ENCODE peak calls at places on chromosomes 16 and 17, in nine cellular contexts. One of them, this sample, is unnamed.

GRCh38 chr17:33113281-33114010 is 121.8 kb downstream of the SPACA3 start:
- DNase-seq in sigmoid colon: no peak
- DNase-seq in cardiac muscle cell: no peak
- DNase-seq in left ventricle myocardium inferior: no peak
- DNase-seq in nephron progenitor cell: no peak
- DNase-seq in Calu3: no peak
- DNase-seq in tibial artery: no peak
- DNase-seq in fibroblast of mammary gland: peak; percentile 51
- DNase-seq in CD4-positive, alpha-beta T cell: no peak
- DNase-seq in this sample: peak; percentile 8

GRCh38 chr16:53523971-53524548 is 21.1 kb upstream of the AKTIP start:
- DNase-seq in Calu3: no peak
- DNase-seq in sigmoid colon: no peak
- DNase-seq in tibial artery: no peak
- DNase-seq in CD4-positive, alpha-beta T cell: no peak
- DNase-seq in fibroblast of mammary gland: no peak
- DNase-seq in left ventricle myocardium inferior: no peak
- DNase-seq in nephron progenitor cell: no peak
- DNase-seq in cardiac muscle cell: no peak
- DNase-seq in this sample: no peak

GRCh38 chr16:4894276-4895150 is 42.4 kb downstream of the PPL start:
- DNase-seq in fibroblast of mammary gland: no peak
- DNase-seq in sigmoid colon: no peak
- DNase-seq in cardiac muscle cell: no peak
- DNase-seq in CD4-positive, alpha-beta T cell: no peak
- DNase-seq in left ventricle myocardium inferior: no peak
- DNase-seq in nephron progenitor cell: no peak
- DNase-seq in Calu3: no peak
- DNase-seq in tibial artery: no peak
- DNase-seq in this sample: no peak

GRCh38 chr16:85064186-85064585 is 36.6 kb downstream of the KIAA0513 start:
- DNase-seq in left ventricle myocardium inferior: no peak
- DNase-seq in tibial artery: no peak
- DNase-seq in fibroblast of mammary gland: no peak
- DNase-seq in nephron progenitor cell: no peak
- DNase-seq in CD4-positive, alpha-beta T cell: no peak
- DNase-seq in Calu3: no peak
- DNase-seq in cardiac muscle cell: no peak
- DNase-seq in sigmoid colon: no peak
- DNase-seq in this sample: no peak

GRCh38 chr17:66507982-66508760 is 205.8 kb downstream of the PRKCA start:
- DNase-seq in left ventricle myocardium inferior: no peak
- DNase-seq in fibroblast of mammary gland: no peak
- DNase-seq in nephron progenitor cell: no peak
- DNase-seq in CD4-positive, alpha-beta T cell: no peak
- DNase-seq in tibial artery: no peak
- DNase-seq in cardiac muscle cell: no peak
- DNase-seq in Calu3: no peak
- DNase-seq in sigmoid colon: no peak
- DNase-seq in this sample: no peak

GRCh38 chr16:86025706-86026105 is 126.7 kb downstream of the IRF8 start:
- DNase-seq in CD4-positive, alpha-beta T cell: no peak
- DNase-seq in tibial artery: peak; percentile 37
- DNase-seq in fibroblast of mammary gland: no peak
- DNase-seq in cardiac muscle cell: no peak
- DNase-seq in Calu3: no peak
- DNase-seq in nephron progenitor cell: no peak
- DNase-seq in left ventricle myocardium inferior: no peak
- DNase-seq in sigmoid colon: peak; percentile 39
- DNase-seq in this sample: no peak

GRCh38 chr17:29929006-29929543 is 953 bp downstream of the SSH2 start:
- DNase-seq in fibroblast of mammary gland: peak; percentile 34
- DNase-seq in tibial artery: no peak
- DNase-seq in cardiac muscle cell: peak; percentile 64
- DNase-seq in left ventricle myocardium inferior: no peak
- DNase-seq in nephron progenitor cell: peak; percentile 36
- DNase-seq in CD4-positive, alpha-beta T cell: no peak
- DNase-seq in sigmoid colon: no peak
- DNase-seq in Calu3: peak; percentile 35
- DNase-seq in this sample: no peak

GRCh38 chr17:82244413-82245140 is 15.7 kb downstream of the SLC16A3 start:
- DNase-seq in nephron progenitor cell: no peak
- DNase-seq in Calu3: peak; percentile 46
- DNase-seq in fibroblast of mammary gland: peak; percentile 68
- DNase-seq in sigmoid colon: peak; percentile 69
- DNase-seq in left ventricle myocardium inferior: no peak
- DNase-seq in CD4-positive, alpha-beta T cell: peak; percentile 41
- DNase-seq in tibial artery: no peak
- DNase-seq in cardiac muscle cell: no peak
- DNase-seq in this sample: peak; percentile 67

GRCh38 chr16:4660454-4661007 is 32.8 kb upstream of the NUDT16L1 start:
- DNase-seq in cardiac muscle cell: peak; percentile 14
- DNase-seq in fibroblast of mammary gland: peak; percentile 64
- DNase-seq in CD4-positive, alpha-beta T cell: peak; percentile 46
- DNase-seq in sigmoid colon: no peak
- DNase-seq in Calu3: no peak
- DNase-seq in left ventricle myocardium inferior: peak; percentile 51
- DNase-seq in tibial artery: peak; percentile 71
- DNase-seq in nephron progenitor cell: peak; percentile 58
- DNase-seq in this sample: peak; percentile 68

GRCh38 chr17:45429338-45430005 is 3.2 kb downstream of the ARHGAP27 start:
- DNase-seq in nephron progenitor cell: peak; percentile 55
- DNase-seq in sigmoid colon: no peak
- DNase-seq in fibroblast of mammary gland: no peak
- DNase-seq in cardiac muscle cell: peak; percentile 60
- DNase-seq in left ventricle myocardium inferior: no peak
- DNase-seq in tibial artery: no peak
- DNase-seq in Calu3: no peak
- DNase-seq in CD4-positive, alpha-beta T cell: no peak
- DNase-seq in this sample: no peak

GRCh38 chr17:15039366-15039765 is 225.8 kb downstream of the PMP22 start:
- DNase-seq in Calu3: no peak
- DNase-seq in sigmoid colon: no peak
- DNase-seq in CD4-positive, alpha-beta T cell: no peak
- DNase-seq in fibroblast of mammary gland: peak; percentile 16
- DNase-seq in cardiac muscle cell: no peak
- DNase-seq in nephron progenitor cell: no peak
- DNase-seq in tibial artery: no peak
- DNase-seq in left ventricle myocardium inferior: no peak
- DNase-seq in this sample: no peak

GRCh38 chr16:3988824-3989223 is 108.3 kb upstream of the CREBBP start:
- DNase-seq in left ventricle myocardium inferior: no peak
- DNase-seq in nephron progenitor cell: no peak
- DNase-seq in sigmoid colon: no peak
- DNase-seq in fibroblast of mammary gland: no peak
- DNase-seq in tibial artery: no peak
- DNase-seq in Calu3: no peak
- DNase-seq in CD4-positive, alpha-beta T cell: no peak
- DNase-seq in cardiac muscle cell: no peak
- DNase-seq in this sample: no peak

GRCh38 chr16:11916524-11917285 is 949 bp upstream of the GSPT1 start:
- DNase-seq in sigmoid colon: no peak
- DNase-seq in Calu3: peak; percentile 65
- DNase-seq in left ventricle myocardium inferior: no peak
- DNase-seq in fibroblast of mammary gland: peak; percentile 79
- DNase-seq in tibial artery: no peak
- DNase-seq in cardiac muscle cell: no peak
- DNase-seq in nephron progenitor cell: no peak
- DNase-seq in CD4-positive, alpha-beta T cell: no peak
- DNase-seq in this sample: peak; percentile 50

GRCh38 chr17:82822281-82822680 is 17.5 kb downstream of the ZNF750 start:
- DNase-seq in left ventricle myocardium inferior: peak; percentile 2
- DNase-seq in sigmoid colon: no peak
- DNase-seq in nephron progenitor cell: no peak
- DNase-seq in cardiac muscle cell: no peak
- DNase-seq in CD4-positive, alpha-beta T cell: no peak
- DNase-seq in Calu3: no peak
- DNase-seq in fibroblast of mammary gland: no peak
- DNase-seq in tibial artery: no peak
- DNase-seq in this sample: no peak

GRCh38 chr17:28527181-28527681 is 21.1 kb downstream of the FOXN1 start:
- DNase-seq in CD4-positive, alpha-beta T cell: no peak
- DNase-seq in sigmoid colon: no peak
- DNase-seq in cardiac muscle cell: no peak
- DNase-seq in fibroblast of mammary gland: no peak
- DNase-seq in left ventricle myocardium inferior: no peak
- DNase-seq in Calu3: no peak
- DNase-seq in tibial artery: no peak
- DNase-seq in nephron progenitor cell: no peak
- DNase-seq in this sample: no peak

GRCh38 chr16:57208926-57209325 is 22.8 kb downstream of the RSPRY1 start:
- DNase-seq in sigmoid colon: no peak
- DNase-seq in tibial artery: no peak
- DNase-seq in cardiac muscle cell: no peak
- DNase-seq in nephron progenitor cell: no peak
- DNase-seq in left ventricle myocardium inferior: no peak
- DNase-seq in fibroblast of mammary gland: no peak
- DNase-seq in Calu3: no peak
- DNase-seq in CD4-positive, alpha-beta T cell: no peak
- DNase-seq in this sample: no peak

GRCh38 chr16:57216968-57217367 is 28.1 kb upstream of the ARL2BP start:
- DNase-seq in Calu3: no peak
- DNase-seq in cardiac muscle cell: no peak
- DNase-seq in CD4-positive, alpha-beta T cell: no peak
- DNase-seq in tibial artery: no peak
- DNase-seq in left ventricle myocardium inferior: no peak
- DNase-seq in fibroblast of mammary gland: no peak
- DNase-seq in nephron progenitor cell: no peak
- DNase-seq in sigmoid colon: no peak
- DNase-seq in this sample: no peak

GRCh38 chr16:57209780-57210179 is 23.7 kb downstream of the RSPRY1 start:
- DNase-seq in nephron progenitor cell: no peak
- DNase-seq in CD4-positive, alpha-beta T cell: no peak
- DNase-seq in sigmoid colon: no peak
- DNase-seq in left ventricle myocardium inferior: no peak
- DNase-seq in Calu3: no peak
- DNase-seq in fibroblast of mammary gland: no peak
- DNase-seq in cardiac muscle cell: no peak
- DNase-seq in tibial artery: no peak
- DNase-seq in this sample: no peak

GRCh38 chr16:57213462-57213861 is 27.3 kb downstream of the RSPRY1 start:
- DNase-seq in nephron progenitor cell: no peak
- DNase-seq in CD4-positive, alpha-beta T cell: no peak
- DNase-seq in tibial artery: no peak
- DNase-seq in fibroblast of mammary gland: no peak
- DNase-seq in Calu3: no peak
- DNase-seq in left ventricle myocardium inferior: no peak
- DNase-seq in cardiac muscle cell: no peak
- DNase-seq in sigmoid colon: no peak
- DNase-seq in this sample: no peak
- TF ChIP-seq CTCF in nephron progenitor cell: no peak
- TF ChIP-seq CTCF in CD4-positive, alpha-beta T cell: no peak
- TF ChIP-seq CTCF in tibial artery: no peak
- TF ChIP-seq CTCF in fibroblast of mammary gland: no peak
- TF ChIP-seq CTCF in Calu3: no peak
- TF ChIP-seq CTCF in left ventricle myocardium inferior: no peak
- TF ChIP-seq CTCF in cardiac muscle cell: no peak
- TF ChIP-seq CTCF in sigmoid colon: no peak
- TF ChIP-seq CTCF in this sample: no peak

GRCh38 chr16:74575175-74575804 is 31.6 kb downstream of the GLG1 start:
- DNase-seq in nephron progenitor cell: no peak
- DNase-seq in CD4-positive, alpha-beta T cell: no peak
- DNase-seq in tibial artery: no peak
- DNase-seq in fibroblast of mammary gland: no peak
- DNase-seq in cardiac muscle cell: no peak
- DNase-seq in Calu3: no peak
- DNase-seq in left ventricle myocardium inferior: no peak
- DNase-seq in sigmoid colon: no peak
- DNase-seq in this sample: no peak
- TF ChIP-seq CTCF in nephron progenitor cell: no peak
- TF ChIP-seq CTCF in CD4-positive, alpha-beta T cell: no peak
- TF ChIP-seq CTCF in tibial artery: no peak
- TF ChIP-seq CTCF in fibroblast of mammary gland: no peak
- TF ChIP-seq CTCF in cardiac muscle cell: no peak
- TF ChIP-seq CTCF in Calu3: no peak
- TF ChIP-seq CTCF in left ventricle myocardium inferior: peak; percentile 9
- TF ChIP-seq CTCF in sigmoid colon: no peak
- TF ChIP-seq CTCF in this sample: no peak

GRCh38 chr16:77409311-77409710 is 25.5 kb downstream of the ADAMTS18 start:
- DNase-seq in nephron progenitor cell: peak; percentile 9
- DNase-seq in CD4-positive, alpha-beta T cell: no peak
- DNase-seq in cardiac muscle cell: no peak
- DNase-seq in fibroblast of mammary gland: no peak
- DNase-seq in sigmoid colon: no peak
- DNase-seq in Calu3: no peak
- DNase-seq in tibial artery: no peak
- DNase-seq in left ventricle myocardium inferior: no peak
- DNase-seq in this sample: no peak

GRCh38 chr16:77404823-77405222 is 30.0 kb downstream of the ADAMTS18 start:
- DNase-seq in fibroblast of mammary gland: no peak
- DNase-seq in sigmoid colon: no peak
- DNase-seq in tibial artery: no peak
- DNase-seq in nephron progenitor cell: no peak
- DNase-seq in cardiac muscle cell: no peak
- DNase-seq in CD4-positive, alpha-beta T cell: no peak
- DNase-seq in Calu3: no peak
- DNase-seq in left ventricle myocardium inferior: no peak
- DNase-seq in this sample: no peak

GRCh38 chr16:77403732-77404131 is 31.1 kb downstream of the ADAMTS18 start:
- DNase-seq in left ventricle myocardium inferior: no peak
- DNase-seq in CD4-positive, alpha-beta T cell: no peak
- DNase-seq in Calu3: no peak
- DNase-seq in sigmoid colon: no peak
- DNase-seq in nephron progenitor cell: no peak
- DNase-seq in tibial artery: no peak
- DNase-seq in fibroblast of mammary gland: no peak
- DNase-seq in cardiac muscle cell: no peak
- DNase-seq in this sample: no peak

GRCh38 chr16:77408607-77409006 is 26.2 kb downstream of the ADAMTS18 start:
- DNase-seq in tibial artery: no peak
- DNase-seq in nephron progenitor cell: no peak
- DNase-seq in left ventricle myocardium inferior: no peak
- DNase-seq in CD4-positive, alpha-beta T cell: no peak
- DNase-seq in Calu3: no peak
- DNase-seq in fibroblast of mammary gland: no peak
- DNase-seq in sigmoid colon: no peak
- DNase-seq in cardiac muscle cell: no peak
- DNase-seq in this sample: no peak

DNA sequence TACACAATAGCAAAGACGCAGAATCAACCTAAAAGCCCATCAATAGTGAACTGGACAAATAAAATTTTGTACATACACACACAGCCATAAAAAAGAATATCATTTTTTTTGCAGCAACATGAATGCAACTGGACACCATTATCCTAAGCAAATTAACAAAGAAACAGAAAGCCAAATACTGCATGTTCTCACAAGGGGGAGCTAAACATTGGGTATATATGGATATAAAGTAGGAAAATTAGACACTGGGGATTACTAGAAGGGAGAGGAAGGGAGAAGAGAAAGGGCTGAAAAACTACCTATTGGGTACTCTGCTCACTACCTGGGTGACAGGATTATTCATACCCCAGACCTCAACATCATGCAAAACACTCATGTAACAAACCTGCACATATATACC is 28.2 kb downstream of the ADAMTS18 start:
- DNase-seq in tibial artery: no peak
- DNase-seq in CD4-positive, alpha-beta T cell: no peak
- DNase-seq in left ventricle myocardium inferior: no peak
- DNase-seq in fibroblast of mammary gland: peak; percentile 23
- DNase-seq in sigmoid colon: no peak
- DNase-seq in nephron progenitor cell: no peak
- DNase-seq in cardiac muscle cell: no peak
- DNase-seq in Calu3: no peak
- DNase-seq in this sample: no peak
- TF ChIP-seq CTCF in tibial artery: no peak
- TF ChIP-seq CTCF in CD4-positive, alpha-beta T cell: no peak
- TF ChIP-seq CTCF in left ventricle myocardium inferior: no peak
- TF ChIP-seq CTCF in fibroblast of mammary gland: peak; percentile 43
- TF ChIP-seq CTCF in sigmoid colon: no peak
- TF ChIP-seq CTCF in nephron progenitor cell: no peak
- TF ChIP-seq CTCF in cardiac muscle cell: peak; percentile 40
- TF ChIP-seq CTCF in Calu3: no peak
- TF ChIP-seq CTCF in this sample: peak; percentile 41

GRCh38 chr17:16351831-16352230 is 1.4 kb downstream of the CENPV start:
- DNase-seq in sigmoid colon: no peak
- DNase-seq in left ventricle myocardium inferior: no peak
- DNase-seq in tibial artery: no peak
- DNase-seq in fibroblast of mammary gland: peak; percentile 52
- DNase-seq in CD4-positive, alpha-beta T cell: no peak
- DNase-seq in Calu3: no peak
- DNase-seq in nephron progenitor cell: no peak
- DNase-seq in cardiac muscle cell: no peak
- DNase-seq in this sample: peak; percentile 40
- TF ChIP-seq CTCF in sigmoid colon: no peak
- TF ChIP-seq CTCF in left ventricle myocardium inferior: no peak
- TF ChIP-seq CTCF in tibial artery: no peak
- TF ChIP-seq CTCF in fibroblast of mammary gland: no peak
- TF ChIP-seq CTCF in CD4-positive, alpha-beta T cell: no peak
- TF ChIP-seq CTCF in Calu3: no peak
- TF ChIP-seq CTCF in nephron progenitor cell: no peak
- TF ChIP-seq CTCF in cardiac muscle cell: no peak
- TF ChIP-seq CTCF in this sample: no peak